ENCODE peak calls at places on chromosomes 13 and 19, in six cellular contexts. A, J, Q, P, L and S are unnamed samples.

GRCh38 chr13:50636007-50636704 is 207.3 kb downstream of the DLEU7 start:
- DNase-seq in A (no peak), Q (no peak), P (peak; percentile 67), L (no peak), J (no peak), S (peak; percentile 29)

GRCh38 chr13:42720116-42720857 is 61.1 kb upstream of the FAM216B start:
- DNase-seq in Q (no peak), P (no peak), A (no peak), L (peak; percentile 37), J (peak; percentile 26), S (no peak)

GRCh38 chr13:25901460-25902376 is 150.1 kb downstream of the SHISA2 start:
- DNase-seq in A (no peak), Q (no peak), L (no peak), J (no peak), P (peak; percentile 17), S (no peak)

GRCh38 chr13:112177889-112178288 is 110.9 kb downstream of the SOX1 start:
- DNase-seq in A (peak; percentile 74), J (no peak), P (no peak), L (no peak), Q (no peak), S (no peak)

GRCh38 chr13:97460004-97460756 is 26.2 kb downstream of the RAP2A start:
- DNase-seq in Q (no peak), A (no peak), J (no peak), L (peak; percentile 41), P (no peak), S (no peak)

GRCh38 chr13:99363949-99364348 is 56.8 kb upstream of the GPR183 start:
- DNase-seq in P (no peak), L (no peak), A (no peak), J (no peak), Q (no peak), S (no peak)

GRCh38 chr13:33799950-33800592 is 17.9 kb upstream of the RFC3 start:
- DNase-seq in Q (no peak), L (peak; percentile 52), P (peak; percentile 36), A (no peak), J (no peak), S (no peak)

GRCh38 chr19:56538761-56539263 is at the start of gene ZFP28:
- DNase-seq in L (no peak), P (peak; percentile 92), Q (peak; percentile 56), J (no peak), A (peak; percentile 82), S (no peak)

GRCh38 chr13:64505511-64505910 is 2724.6 kb downstream of the PCDH9 start:
- DNase-seq in L (no peak), A (no peak), P (no peak), Q (no peak), J (no peak), S (no peak)

GRCh38 chr13:27926644-27927434 is 7.0 kb downstream of the PDX1 start:
- DNase-seq in A (no peak), J (no peak), P (no peak), Q (no peak), L (no peak), S (peak; percentile 23)

GRCh38 chr19:29287061-29287460 is 74.1 kb upstream of the UQCRFS1 start:
- DNase-seq in A (peak; percentile 26), L (peak; percentile 29), Q (no peak), J (no peak), P (no peak), S (no peak)

GRCh38 chr13:93108111-93108581 is 118.5 kb upstream of the GPC6 start:
- DNase-seq in J (no peak), Q (no peak), A (no peak), L (peak; percentile 10), P (no peak), S (no peak)